ENCODE peak calls at places on chromosomes 5 and 9, in four cellular contexts. One of them, this sample, is unnamed.

GRCh38 chr9:89915187-89915586 is 310.4 kb downstream of the GADD45G start:
- DNase-seq in stimulated activated CD8-positive, alpha-beta memory T cell treated with anti-CD3 and anti-CD28 coated beads, Interleukin-15, amount 100 ng/mL, for 1 hour: no peak
- DNase-seq in PC-3: no peak
- DNase-seq in natural killer cell: no peak
- DNase-seq in this sample: no peak

GRCh38 chr9:111282940-111283339 is 47.1 kb downstream of the OR2K2 start:
- DNase-seq in stimulated activated CD8-positive, alpha-beta memory T cell treated with anti-CD3 and anti-CD28 coated beads, Interleukin-15, amount 100 ng/mL, for 1 hour: no peak
- DNase-seq in PC-3: no peak
- DNase-seq in natural killer cell: no peak
- DNase-seq in this sample: no peak

GRCh38 chr5:123176224-123176937 is 87.3 kb downstream of the PRDM6 start:
- DNase-seq in stimulated activated CD8-positive, alpha-beta memory T cell treated with anti-CD3 and anti-CD28 coated beads, Interleukin-15, amount 100 ng/mL, for 1 hour: no peak
- DNase-seq in PC-3: no peak
- DNase-seq in natural killer cell: no peak
- DNase-seq in this sample: no peak

GRCh38 chr9:3696368-3696767 is 170.6 kb upstream of the RFX3 start:
- DNase-seq in stimulated activated CD8-positive, alpha-beta memory T cell treated with anti-CD3 and anti-CD28 coated beads, Interleukin-15, amount 100 ng/mL, for 1 hour: no peak
- DNase-seq in PC-3: no peak
- DNase-seq in natural killer cell: no peak
- DNase-seq in this sample: no peak

GRCh38 chr5:76363385-76364261 is 39.5 kb upstream of the IQGAP2 start:
- DNase-seq in stimulated activated CD8-positive, alpha-beta memory T cell treated with anti-CD3 and anti-CD28 coated beads, Interleukin-15, amount 100 ng/mL, for 1 hour: no peak
- DNase-seq in PC-3: no peak
- DNase-seq in natural killer cell: no peak
- DNase-seq in this sample: no peak

GRCh38 chr9:78144663-78145377 is 91.1 kb upstream of the CEP78 start:
- DNase-seq in stimulated activated CD8-positive, alpha-beta memory T cell treated with anti-CD3 and anti-CD28 coated beads, Interleukin-15, amount 100 ng/mL, for 1 hour: no peak
- DNase-seq in PC-3: no peak
- DNase-seq in natural killer cell: no peak
- DNase-seq in this sample: no peak

GRCh38 chr9:21591221-21592062 is 109.3 kb upstream of the IFNE start:
- DNase-seq in stimulated activated CD8-positive, alpha-beta memory T cell treated with anti-CD3 and anti-CD28 coated beads, Interleukin-15, amount 100 ng/mL, for 1 hour: no peak
- DNase-seq in PC-3: peak
- DNase-seq in natural killer cell: no peak
- DNase-seq in this sample: peak

GRCh38 chr9:88775037-88775471 is 216.2 kb upstream of the S1PR3 start:
- DNase-seq in stimulated activated CD8-positive, alpha-beta memory T cell treated with anti-CD3 and anti-CD28 coated beads, Interleukin-15, amount 100 ng/mL, for 1 hour: no peak
- DNase-seq in PC-3: peak
- DNase-seq in natural killer cell: no peak
- DNase-seq in this sample: peak

GRCh38 chr5:124040799-124041198 is 528.8 kb downstream of the CSNK1G3 start:
- DNase-seq in stimulated activated CD8-positive, alpha-beta memory T cell treated with anti-CD3 and anti-CD28 coated beads, Interleukin-15, amount 100 ng/mL, for 1 hour: no peak
- DNase-seq in PC-3: no peak
- DNase-seq in natural killer cell: no peak
- DNase-seq in this sample: no peak

GRCh38 chr5:102971693-102972293 is 148.1 kb downstream of the GIN1 start:
- DNase-seq in stimulated activated CD8-positive, alpha-beta memory T cell treated with anti-CD3 and anti-CD28 coated beads, Interleukin-15, amount 100 ng/mL, for 1 hour: no peak
- DNase-seq in PC-3: peak
- DNase-seq in natural killer cell: no peak
- DNase-seq in this sample: peak

GRCh38 chr9:105415344-105415980 is 32.4 kb upstream of the FSD1L start:
- DNase-seq in stimulated activated CD8-positive, alpha-beta memory T cell treated with anti-CD3 and anti-CD28 coated beads, Interleukin-15, amount 100 ng/mL, for 1 hour: peak
- DNase-seq in PC-3: peak
- DNase-seq in natural killer cell: peak
- DNase-seq in this sample: peak

GRCh38 chr5:68344447-68345111 is 129.0 kb downstream of the PIK3R1 start:
- DNase-seq in stimulated activated CD8-positive, alpha-beta memory T cell treated with anti-CD3 and anti-CD28 coated beads, Interleukin-15, amount 100 ng/mL, for 1 hour: no peak
- DNase-seq in PC-3: peak
- DNase-seq in natural killer cell: no peak
- DNase-seq in this sample: peak

GRCh38 chr5:159735749-159736660 is 180.3 kb upstream of the ADRA1B start:
- DNase-seq in stimulated activated CD8-positive, alpha-beta memory T cell treated with anti-CD3 and anti-CD28 coated beads, Interleukin-15, amount 100 ng/mL, for 1 hour: no peak
- DNase-seq in PC-3: peak
- DNase-seq in natural killer cell: no peak
- DNase-seq in this sample: peak

GRCh38 chr9:114434878-114435311 is 47.1 kb upstream of the AKNA start:
- DNase-seq in stimulated activated CD8-positive, alpha-beta memory T cell treated with anti-CD3 and anti-CD28 coated beads, Interleukin-15, amount 100 ng/mL, for 1 hour: no peak
- DNase-seq in PC-3: peak
- DNase-seq in natural killer cell: no peak
- DNase-seq in this sample: peak

GRCh38 chr5:42949348-42950090 is 90.6 kb downstream of the ANXA2R start:
- DNase-seq in stimulated activated CD8-positive, alpha-beta memory T cell treated with anti-CD3 and anti-CD28 coated beads, Interleukin-15, amount 100 ng/mL, for 1 hour: peak
- DNase-seq in PC-3: peak
- DNase-seq in natural killer cell: peak
- DNase-seq in this sample: no peak

GRCh38 chr5:12861891-12862290 is 957.6 kb upstream of the CTNND2 start:
- DNase-seq in stimulated activated CD8-positive, alpha-beta memory T cell treated with anti-CD3 and anti-CD28 coated beads, Interleukin-15, amount 100 ng/mL, for 1 hour: no peak
- DNase-seq in PC-3: no peak
- DNase-seq in natural killer cell: no peak
- DNase-seq in this sample: no peak

GRCh38 chr5:139740993-139741672 is 54.5 kb upstream of the PSD2 start:
- DNase-seq in stimulated activated CD8-positive, alpha-beta memory T cell treated with anti-CD3 and anti-CD28 coated beads, Interleukin-15, amount 100 ng/mL, for 1 hour: no peak
- DNase-seq in PC-3: no peak
- DNase-seq in natural killer cell: no peak
- DNase-seq in this sample: no peak

GRCh38 chr5:93279292-93279974 is 301.6 kb downstream of the NR2F1-AS1 start:
- DNase-seq in stimulated activated CD8-positive, alpha-beta memory T cell treated with anti-CD3 and anti-CD28 coated beads, Interleukin-15, amount 100 ng/mL, for 1 hour: no peak
- DNase-seq in PC-3: peak
- DNase-seq in natural killer cell: no peak
- DNase-seq in this sample: no peak

GRCh38 chr5:158754018-158754514 is 345.6 kb downstream of the EBF1 start:
- DNase-seq in stimulated activated CD8-positive, alpha-beta memory T cell treated with anti-CD3 and anti-CD28 coated beads, Interleukin-15, amount 100 ng/mL, for 1 hour: no peak
- DNase-seq in PC-3: peak
- DNase-seq in natural killer cell: no peak
- DNase-seq in this sample: no peak

GRCh38 chr5:157913575-157913974 is 54.6 kb upstream of the CLINT1 start:
- DNase-seq in stimulated activated CD8-positive, alpha-beta memory T cell treated with anti-CD3 and anti-CD28 coated beads, Interleukin-15, amount 100 ng/mL, for 1 hour: no peak
- DNase-seq in PC-3: no peak
- DNase-seq in natural killer cell: no peak
- DNase-seq in this sample: no peak

GRCh38 chr9:38059233-38059936 is 9.6 kb downstream of the SHB start:
- DNase-seq in stimulated activated CD8-positive, alpha-beta memory T cell treated with anti-CD3 and anti-CD28 coated beads, Interleukin-15, amount 100 ng/mL, for 1 hour: no peak
- DNase-seq in PC-3: no peak
- DNase-seq in natural killer cell: no peak
- DNase-seq in this sample: no peak

GRCh38 chr5:113507601-113508000 is 5.9 kb upstream of the YTHDC2 start:
- DNase-seq in stimulated activated CD8-positive, alpha-beta memory T cell treated with anti-CD3 and anti-CD28 coated beads, Interleukin-15, amount 100 ng/mL, for 1 hour: no peak
- DNase-seq in PC-3: no peak
- DNase-seq in natural killer cell: no peak
- DNase-seq in this sample: no peak

GRCh38 chr5:9516591-9516990 is 29.3 kb downstream of the SEMA5A start:
- DNase-seq in stimulated activated CD8-positive, alpha-beta memory T cell treated with anti-CD3 and anti-CD28 coated beads, Interleukin-15, amount 100 ng/mL, for 1 hour: no peak
- DNase-seq in PC-3: peak
- DNase-seq in natural killer cell: no peak
- DNase-seq in this sample: no peak

GRCh38 chr9:107336718-107337360 is 53.8 kb downstream of the RAD23B start:
- DNase-seq in stimulated activated CD8-positive, alpha-beta memory T cell treated with anti-CD3 and anti-CD28 coated beads, Interleukin-15, amount 100 ng/mL, for 1 hour: no peak
- DNase-seq in PC-3: peak
- DNase-seq in natural killer cell: no peak
- DNase-seq in this sample: peak

GRCh38 chr9:8869812-8870211 is 1070.2 kb upstream of the DMAC1 start:
- DNase-seq in stimulated activated CD8-positive, alpha-beta memory T cell treated with anti-CD3 and anti-CD28 coated beads, Interleukin-15, amount 100 ng/mL, for 1 hour: no peak
- DNase-seq in PC-3: no peak
- DNase-seq in natural killer cell: no peak
- DNase-seq in this sample: no peak

GRCh38 chr9:38326122-38326521 is 66.4 kb upstream of the ALDH1B1 start:
- DNase-seq in stimulated activated CD8-positive, alpha-beta memory T cell treated with anti-CD3 and anti-CD28 coated beads, Interleukin-15, amount 100 ng/mL, for 1 hour: no peak
- DNase-seq in PC-3: no peak
- DNase-seq in natural killer cell: no peak
- DNase-seq in this sample: no peak

GRCh38 chr5:27472000-27472763 is 433.8 kb upstream of the CDH9 start:
- DNase-seq in stimulated activated CD8-positive, alpha-beta memory T cell treated with anti-CD3 and anti-CD28 coated beads, Interleukin-15, amount 100 ng/mL, for 1 hour: no peak
- DNase-seq in PC-3: no peak
- DNase-seq in natural killer cell: no peak
- DNase-seq in this sample: peak

GRCh38 chr9:136773386-136774044 is 9.2 kb upstream of the LCN15 start:
- DNase-seq in stimulated activated CD8-positive, alpha-beta memory T cell treated with anti-CD3 and anti-CD28 coated beads, Interleukin-15, amount 100 ng/mL, for 1 hour: no peak
- DNase-seq in PC-3: peak
- DNase-seq in natural killer cell: no peak
- DNase-seq in this sample: no peak

GRCh38 chr5:110354341-110354740 is 372.1 kb downstream of the TMEM232 start:
- DNase-seq in stimulated activated CD8-positive, alpha-beta memory T cell treated with anti-CD3 and anti-CD28 coated beads, Interleukin-15, amount 100 ng/mL, for 1 hour: no peak
- DNase-seq in PC-3: no peak
- DNase-seq in natural killer cell: no peak
- DNase-seq in this sample: no peak

GRCh38 chr9:93665566-93666278 is 89.3 kb downstream of the PHF2 start:
- DNase-seq in stimulated activated CD8-positive, alpha-beta memory T cell treated with anti-CD3 and anti-CD28 coated beads, Interleukin-15, amount 100 ng/mL, for 1 hour: no peak
- DNase-seq in PC-3: no peak
- DNase-seq in natural killer cell: peak
- DNase-seq in this sample: no peak

GRCh38 chr5:89268460-89268859 is 385.5 kb upstream of the MEF2C start:
- DNase-seq in stimulated activated CD8-positive, alpha-beta memory T cell treated with anti-CD3 and anti-CD28 coated beads, Interleukin-15, amount 100 ng/mL, for 1 hour: no peak
- DNase-seq in PC-3: no peak
- DNase-seq in natural killer cell: no peak
- DNase-seq in this sample: no peak

GRCh38 chr9:92631452-92632211 is 38.3 kb downstream of the IPPK start:
- DNase-seq in stimulated activated CD8-positive, alpha-beta memory T cell treated with anti-CD3 and anti-CD28 coated beads, Interleukin-15, amount 100 ng/mL, for 1 hour: no peak
- DNase-seq in PC-3: no peak
- DNase-seq in natural killer cell: peak
- DNase-seq in this sample: no peak

GRCh38 chr9:134641173-134641985 is at the start of gene COL5A1:
- DNase-seq in stimulated activated CD8-positive, alpha-beta memory T cell treated with anti-CD3 and anti-CD28 coated beads, Interleukin-15, amount 100 ng/mL, for 1 hour: peak
- DNase-seq in PC-3: peak
- DNase-seq in natural killer cell: no peak
- DNase-seq in this sample: peak

GRCh38 chr5:32531885-32532520 is 53.4 kb upstream of the SUB1 start:
- DNase-seq in stimulated activated CD8-positive, alpha-beta memory T cell treated with anti-CD3 and anti-CD28 coated beads, Interleukin-15, amount 100 ng/mL, for 1 hour: no peak
- DNase-seq in PC-3: peak
- DNase-seq in natural killer cell: no peak
- DNase-seq in this sample: peak

GRCh38 chr5:151745071-151745705 is 13.2 kb downstream of the ATOX1 start:
- DNase-seq in stimulated activated CD8-positive, alpha-beta memory T cell treated with anti-CD3 and anti-CD28 coated beads, Interleukin-15, amount 100 ng/mL, for 1 hour: no peak
- DNase-seq in PC-3: peak
- DNase-seq in natural killer cell: peak
- DNase-seq in this sample: peak

GRCh38 chr5:103357636-103358035 is 99.1 kb downstream of the MACIR start:
- DNase-seq in stimulated activated CD8-positive, alpha-beta memory T cell treated with anti-CD3 and anti-CD28 coated beads, Interleukin-15, amount 100 ng/mL, for 1 hour: no peak
- DNase-seq in PC-3: no peak
- DNase-seq in natural killer cell: no peak
- DNase-seq in this sample: no peak

GRCh38 chr9:137339606-137340462 is 37.8 kb upstream of the NRARP start:
- DNase-seq in stimulated activated CD8-positive, alpha-beta memory T cell treated with anti-CD3 and anti-CD28 coated beads, Interleukin-15, amount 100 ng/mL, for 1 hour: no peak
- DNase-seq in PC-3: no peak
- DNase-seq in natural killer cell: no peak
- DNase-seq in this sample: peak

GRCh38 chr9:136084191-136084944 is 10.7 kb downstream of the NACC2 start:
- DNase-seq in stimulated activated CD8-positive, alpha-beta memory T cell treated with anti-CD3 and anti-CD28 coated beads, Interleukin-15, amount 100 ng/mL, for 1 hour: no peak
- DNase-seq in PC-3: no peak
- DNase-seq in natural killer cell: no peak
- DNase-seq in this sample: no peak

GRCh38 chr5:157219491-157220271 is 39.0 kb downstream of the ITK start:
- DNase-seq in stimulated activated CD8-positive, alpha-beta memory T cell treated with anti-CD3 and anti-CD28 coated beads, Interleukin-15, amount 100 ng/mL, for 1 hour: no peak
- DNase-seq in PC-3: no peak
- DNase-seq in natural killer cell: no peak
- DNase-seq in this sample: no peak

GRCh38 chr5:66179297-66180051 is 35.4 kb downstream of the SREK1 start:
- DNase-seq in stimulated activated CD8-positive, alpha-beta memory T cell treated with anti-CD3 and anti-CD28 coated beads, Interleukin-15, amount 100 ng/mL, for 1 hour: no peak
- DNase-seq in PC-3: no peak
- DNase-seq in natural killer cell: no peak
- DNase-seq in this sample: no peak